ENCODE peak calls at places on chromosomes 4 and X, in nine cellular contexts. K, I, P, H, Y, T, G, X and L are unnamed samples.
A peak's percentile ranks its signal among the peaks of the same experiment; 100 is the strongest.

GRCh38 chr4:20832821-20833220 is 132.6 kb downstream of the PACRGL start:
- DNase-seq in K (no peak), I (no peak), P (no peak), H (no peak), Y (peak; percentile 29), T (no peak), G (no peak), X (no peak), L (no peak)

GRCh38 chr4:142351958-142352357 is 494.1 kb downstream of the INPP4B start:
- DNase-seq in K (no peak), I (no peak), P (no peak), H (no peak), Y (no peak), T (no peak), G (no peak), X (no peak), L (no peak)

GRCh38 chr4:185796176-185796575 is 15.8 kb downstream of the SORBS2 start:
- DNase-seq in K (no peak), I (no peak), P (no peak), H (no peak), Y (no peak), T (no peak), G (no peak), X (no peak), L (no peak)

GRCh38 chr4:53529025-53529424 is 62.3 kb downstream of the LNX1 start:
- DNase-seq in K (no peak), I (no peak), P (no peak), H (no peak), Y (no peak), T (no peak), G (no peak), X (no peak), L (no peak)

GRCh38 chr4:158652920-158653319 is 18.8 kb downstream of the C4orf46 start:
- DNase-seq in K (no peak), I (no peak), P (no peak), H (no peak), Y (no peak), T (no peak), G (no peak), X (no peak), L (no peak)

GRCh38 chrX:11968991-11969390 is 169.3 kb upstream of the FRMPD4 start:
- DNase-seq in K (no peak), I (no peak), P (no peak), H (no peak), Y (no peak), T (no peak), G (no peak), X (no peak), L (no peak)

GRCh38 chrX:135421932-135422809 is at the start of gene SMIM10L2A:
- DNase-seq in K (no peak), I (no peak), P (peak; percentile 40), H (no peak), Y (no peak), T (no peak), G (no peak), X (no peak), L (no peak)

GRCh38 chr4:54958236-54958635 is 167.2 kb downstream of the KDR start:
- DNase-seq in K (no peak), I (no peak), P (no peak), H (no peak), Y (no peak), T (no peak), G (no peak), X (no peak), L (no peak)

GRCh38 chrX:65673857-65674350 is 6.5 kb downstream of the MSN start:
- DNase-seq in K (no peak), I (no peak), P (no peak), H (no peak), Y (no peak), T (no peak), G (no peak), X (no peak), L (no peak)

GRCh38 chr4:14726441-14727405 is 275.6 kb upstream of the CPEB2 start:
- DNase-seq in K (no peak), I (no peak), P (no peak), H (no peak), Y (peak; percentile 95), T (no peak), G (peak; percentile 89), X (no peak), L (no peak)

GRCh38 chr4:150884625-150885024 is 130.5 kb downstream of the LRBA start:
- DNase-seq in K (no peak), I (no peak), P (no peak), H (no peak), Y (no peak), T (no peak), G (no peak), X (no peak), L (no peak)

GRCh38 chr4:80036949-80037348 is 36.1 kb downstream of the ANTXR2 start:
- DNase-seq in K (no peak), I (no peak), P (no peak), H (no peak), Y (no peak), T (no peak), G (no peak), X (peak; percentile 31), L (no peak)

DNA sequence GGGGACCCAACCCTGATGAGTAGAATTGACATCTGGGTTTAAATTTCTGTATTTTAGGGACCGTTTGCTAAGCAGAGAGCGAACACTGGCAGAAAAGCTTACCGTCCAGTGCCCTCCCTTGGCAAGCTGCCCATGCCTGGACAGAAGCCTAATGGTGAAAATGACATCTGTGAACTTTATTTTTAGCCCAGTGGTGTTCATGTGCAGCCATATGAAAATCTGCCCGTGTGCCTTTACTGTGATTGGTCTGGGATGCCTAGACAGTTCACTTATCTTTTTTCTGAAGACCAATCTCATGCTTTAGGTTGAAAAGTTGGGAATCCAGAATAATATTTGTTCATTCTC is 1.1 kb downstream of the STBD1 start:
- DNase-seq in K (no peak), I (peak; percentile 30), P (no peak), H (no peak), Y (no peak), T (no peak), G (no peak), X (no peak), L (no peak)
- H3K4me3 ChIP-seq in K (peak overlapping the region; percentile 72), I (peak overlapping the region; percentile 74), P (peak overlapping the region; percentile 82), H (no peak overlapping the region), Y (peak overlapping the region; percentile 93), T (peak overlapping the region; percentile 54), G (peak overlapping the region; percentile 87), X (no peak overlapping the region), L (no peak overlapping the region)

DNA sequence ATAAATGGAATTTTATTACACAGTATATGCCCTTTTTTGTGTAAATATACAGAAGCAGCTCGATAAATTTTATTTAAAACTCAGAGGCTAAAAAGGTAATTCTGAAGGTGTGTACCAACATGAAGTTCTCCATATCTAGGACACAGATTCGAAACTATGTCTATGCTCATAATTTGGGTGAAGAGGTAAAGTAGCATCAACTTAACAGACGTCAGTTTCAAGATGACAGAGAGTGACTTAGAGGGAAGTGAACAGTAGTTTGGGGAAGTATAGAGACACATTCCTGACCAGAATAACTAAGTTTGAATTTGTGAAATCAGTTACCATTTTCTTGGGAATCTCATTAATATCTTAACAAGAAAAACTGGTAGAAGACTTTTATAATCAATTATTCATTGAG is 2493.3 kb downstream of the ARAP2 start:
- DNase-seq in K (no peak), I (no peak), P (no peak), H (no peak), Y (no peak), T (no peak), G (no peak), X (no peak), L (no peak)
- TF ChIP-seq CTCF in K (no peak), I (no peak), P (no peak), H (no peak), Y (no peak), T (no peak), G (no peak), X (no peak), L (no peak)

DNA sequence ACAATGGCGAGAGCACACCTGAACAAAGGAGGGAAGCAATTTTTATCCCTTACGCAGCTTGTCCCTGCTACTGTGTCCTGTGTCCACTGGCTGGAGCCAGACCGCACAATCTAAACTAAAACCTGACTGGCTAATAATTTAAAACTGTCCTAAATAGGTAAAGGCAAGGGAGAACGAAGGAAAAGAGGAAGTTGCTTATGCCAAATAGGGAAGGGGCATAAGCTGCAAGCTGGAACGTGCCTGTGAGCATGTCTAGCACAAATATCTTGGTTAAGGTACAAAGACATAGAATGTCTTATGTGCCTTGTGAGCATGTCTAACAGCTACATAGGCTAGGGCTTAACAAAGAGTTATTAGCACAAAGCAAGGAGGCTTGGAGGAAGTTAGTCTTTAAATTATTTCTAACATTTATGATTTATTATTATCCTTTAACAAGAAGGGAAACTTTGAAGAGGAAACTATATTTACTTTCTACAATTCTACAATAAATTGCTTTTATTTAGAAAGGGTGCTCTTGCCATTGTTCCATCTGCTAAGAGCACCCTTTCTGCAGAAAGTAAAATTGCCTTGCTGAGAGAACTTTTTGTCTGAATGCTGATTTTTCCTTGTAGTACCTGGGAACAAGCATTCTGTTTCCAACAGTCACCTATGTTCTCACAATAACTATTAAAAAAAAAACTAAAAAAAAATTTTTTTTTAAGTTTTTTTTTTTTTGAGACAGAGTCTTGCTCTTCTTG is 80.6 kb upstream of the CBR4 start:
- DNase-seq in K (no peak), I (no peak), P (no peak), H (no peak), Y (no peak), T (no peak), G (no peak), X (no peak), L (no peak)
- H3K27me3 ChIP-seq in K (no peaks in the 10 kb centered on the region), I (no peaks in the 10 kb centered on the region), P (no peaks in the 10 kb centered on the region), H (no peaks in the 10 kb centered on the region), Y (no peaks in the 10 kb centered on the region), T (no peaks in the 10 kb centered on the region), G (no peaks in the 10 kb centered on the region), X (no peaks in the 10 kb centered on the region), L (no peaks in the 10 kb centered on the region)

GRCh38 chrX:9370888-9371287 is 94.0 kb upstream of the TBL1X start:
- DNase-seq in K (no peak), I (no peak), P (no peak), H (no peak), Y (no peak), T (no peak), G (no peak), X (no peak), L (no peak)

GRCh38 chrX:9369802-9370291 is 95.0 kb upstream of the TBL1X start:
- DNase-seq in K (no peak), I (no peak), P (no peak), H (no peak), Y (no peak), T (no peak), G (no peak), X (peak; percentile 83), L (no peak)

GRCh38 chrX:9372866-9373265 is 92.0 kb upstream of the TBL1X start:
- DNase-seq in K (no peak), I (no peak), P (no peak), H (no peak), Y (no peak), T (no peak), G (no peak), X (no peak), L (no peak)

GRCh38 chrX:9367437-9367836 is 97.4 kb upstream of the TBL1X start:
- DNase-seq in K (no peak), I (no peak), P (no peak), H (no peak), Y (no peak), T (no peak), G (no peak), X (no peak), L (no peak)

DNA sequence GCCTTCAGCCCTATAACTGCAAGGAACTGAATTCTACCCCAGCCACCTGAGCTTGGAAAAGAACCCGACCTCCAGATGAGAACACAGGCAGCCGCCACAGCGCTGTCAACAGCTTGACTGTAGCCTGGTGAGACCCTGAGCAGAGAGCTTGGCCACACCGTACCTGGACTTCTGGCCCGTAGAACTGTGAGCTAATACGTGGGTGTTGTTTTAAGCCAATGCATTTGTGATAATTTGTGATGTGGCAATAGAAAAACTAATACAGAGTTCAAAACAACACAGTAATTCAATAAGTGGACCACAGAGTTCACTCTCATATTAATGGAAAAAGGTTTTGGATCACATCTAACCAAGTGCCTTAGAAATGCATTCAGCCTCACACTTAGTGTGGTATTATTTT is 96.6 kb upstream of the TBL1X start:
- DNase-seq in K (no peak), I (no peak), P (no peak), H (no peak), Y (no peak), T (no peak), G (no peak), X (no peak), L (no peak)
- H3K4me3 ChIP-seq in K (no peak overlapping the region), I (no peak overlapping the region), P (no peak overlapping the region), H (no peak overlapping the region), Y (no peak overlapping the region), T (no peak overlapping the region), G (no peak overlapping the region), X (no peak overlapping the region), L (no peak overlapping the region)